ENCODE peak calls at places on chromosome 1, in six cellular contexts. F is upper lobe of right lung; X is NCI-H1092 treated with DMSO at 0.1 percent for 48 hours; G is memory B cell; D is activated CD4-positive, alpha-beta memory T cell treated with anti-CD3 and anti-CD28 coated beads for 36 hours; C is fibroblast of lung. N is an unnamed sample.

GRCh38 chr1:182101415-182102041 is 40.0 kb upstream of the ZNF648 start:
- DNase-seq in F (no peak), X (no peak), G (no peak), D (no peak), C (peak), N (no peak)

GRCh38 chr1:182248721-182249120 is 142.9 kb downstream of the GLUL start:
- DNase-seq in F (no peak), X (no peak), G (no peak), D (peak), C (no peak), N (no peak)

GRCh38 chr1:204803607-204804006 is 67.1 kb upstream of the NFASC start:
- DNase-seq in F (no peak), X (no peak), G (no peak), D (no peak), C (no peak), N (no peak)

GRCh38 chr1:55231745-55232144 is 16.6 kb upstream of the USP24 start:
- DNase-seq in F (no peak), X (no peak), G (no peak), D (no peak), C (no peak), N (no peak)

GRCh38 chr1:117215733-117216462 is 5.2 kb upstream of the VTCN1 start:
- DNase-seq in F (no peak), X (no peak), G (no peak), D (no peak), C (no peak), N (no peak)

GRCh38 chr1:43172532-43172972 is 422 bp downstream of the CFAP57 start:
- DNase-seq in F (peak), X (peak), G (no peak), D (peak), C (peak), N (peak)

GRCh38 chr1:20483833-20484525 is 2.0 kb downstream of the CAMK2N1 start:
- DNase-seq in F (peak), X (peak), G (no peak), D (no peak), C (peak), N (no peak)

GRCh38 chr1:220076861-220077762 is 12.5 kb downstream of the BPNT1 start:
- DNase-seq in F (no peak), X (no peak), G (no peak), D (no peak), C (peak), N (no peak)

GRCh38 chr1:154546264-154547043 is 12.0 kb downstream of the UBE2Q1 start:
- DNase-seq in F (peak), X (peak), G (peak), D (peak), C (peak), N (peak)

GRCh38 chr1:172338295-172338735 is 82.2 kb upstream of the C1orf105 start:
- DNase-seq in F (no peak), X (peak), G (no peak), D (peak), C (no peak), N (peak)

GRCh38 chr1:32719681-32720275 is 17.2 kb upstream of the SYNC start:
- DNase-seq in F (no peak), X (no peak), G (no peak), D (no peak), C (no peak), N (no peak)

N was measured in activated CD8-positive, alpha-beta T cell treated with anti-CD3 and anti-CD28 coated beads for 36 hours.